ENCODE peak calls at places on chromosome X, in four cellular contexts. One of them, this sample, is unnamed.

GRCh38 chrX:111348363-111348927 is 63.5 kb downstream of the DCX start:
- DNase-seq in fibroblast of pulmonary artery: no peak
- DNase-seq in mammary epithelial cell: no peak
- DNase-seq in body of pancreas: no peak
- DNase-seq in this sample: no peak

GRCh38 chrX:70025464-70025863 is 24.3 kb downstream of the AWAT2 start:
- DNase-seq in fibroblast of pulmonary artery: peak; percentile 58
- DNase-seq in mammary epithelial cell: peak; percentile 14
- DNase-seq in body of pancreas: no peak
- DNase-seq in this sample: no peak

GRCh38 chrX:47562615-47563243 is 1.7 kb downstream of the ARAF start:
- DNase-seq in fibroblast of pulmonary artery: peak; percentile 62
- DNase-seq in mammary epithelial cell: no peak
- DNase-seq in body of pancreas: no peak
- DNase-seq in this sample: peak; percentile 60

GRCh38 chrX:23879380-23880090 is 28.2 kb downstream of the APOO start:
- DNase-seq in fibroblast of pulmonary artery: no peak
- DNase-seq in mammary epithelial cell: no peak
- DNase-seq in body of pancreas: peak; percentile 36
- DNase-seq in this sample: no peak

GRCh38 chrX:19886888-19887531 is 390 bp downstream of the SH3KBP1 start:
- DNase-seq in fibroblast of pulmonary artery: no peak
- DNase-seq in mammary epithelial cell: no peak
- DNase-seq in body of pancreas: no peak
- DNase-seq in this sample: peak; percentile 8

GRCh38 chrX:154056739-154057367 is 37.2 kb upstream of the IRAK1 start:
- DNase-seq in fibroblast of pulmonary artery: peak; percentile 38
- DNase-seq in mammary epithelial cell: peak; percentile 16
- DNase-seq in body of pancreas: peak; percentile 56
- DNase-seq in this sample: no peak

GRCh38 chrX:151169783-151170182 is 6.6 kb upstream of the GPR50 start:
- DNase-seq in fibroblast of pulmonary artery: no peak
- DNase-seq in mammary epithelial cell: no peak
- DNase-seq in body of pancreas: no peak
- DNase-seq in this sample: no peak

GRCh38 chrX:105837227-105837626 is 14.9 kb downstream of the NRK start:
- DNase-seq in fibroblast of pulmonary artery: peak; percentile 90
- DNase-seq in mammary epithelial cell: peak; percentile 77
- DNase-seq in body of pancreas: peak; percentile 59
- DNase-seq in this sample: peak; percentile 77

GRCh38 chrX:110472265-110472664 is 113.6 kb downstream of the RTL9 start:
- DNase-seq in fibroblast of pulmonary artery: no peak
- DNase-seq in mammary epithelial cell: no peak
- DNase-seq in body of pancreas: no peak
- DNase-seq in this sample: no peak

GRCh38 chrX:39874202-39874816 is 223.4 kb downstream of the BCOR start:
- DNase-seq in fibroblast of pulmonary artery: no peak
- DNase-seq in mammary epithelial cell: peak; percentile 54
- DNase-seq in body of pancreas: no peak
- DNase-seq in this sample: no peak

GRCh38 chrX:39871648-39872047 is 226.1 kb downstream of the BCOR start:
- DNase-seq in fibroblast of pulmonary artery: no peak
- DNase-seq in mammary epithelial cell: peak; percentile 32
- DNase-seq in body of pancreas: no peak
- DNase-seq in this sample: no peak

GRCh38 chrX:39877919-39878318 is 219.8 kb downstream of the BCOR start:
- DNase-seq in fibroblast of pulmonary artery: no peak
- DNase-seq in mammary epithelial cell: no peak
- DNase-seq in body of pancreas: no peak
- DNase-seq in this sample: no peak

GRCh38 chrX:39873111-39873510 is 224.6 kb downstream of the BCOR start:
- DNase-seq in fibroblast of pulmonary artery: no peak
- DNase-seq in mammary epithelial cell: peak; percentile 32
- DNase-seq in body of pancreas: no peak
- DNase-seq in this sample: no peak

DNA sequence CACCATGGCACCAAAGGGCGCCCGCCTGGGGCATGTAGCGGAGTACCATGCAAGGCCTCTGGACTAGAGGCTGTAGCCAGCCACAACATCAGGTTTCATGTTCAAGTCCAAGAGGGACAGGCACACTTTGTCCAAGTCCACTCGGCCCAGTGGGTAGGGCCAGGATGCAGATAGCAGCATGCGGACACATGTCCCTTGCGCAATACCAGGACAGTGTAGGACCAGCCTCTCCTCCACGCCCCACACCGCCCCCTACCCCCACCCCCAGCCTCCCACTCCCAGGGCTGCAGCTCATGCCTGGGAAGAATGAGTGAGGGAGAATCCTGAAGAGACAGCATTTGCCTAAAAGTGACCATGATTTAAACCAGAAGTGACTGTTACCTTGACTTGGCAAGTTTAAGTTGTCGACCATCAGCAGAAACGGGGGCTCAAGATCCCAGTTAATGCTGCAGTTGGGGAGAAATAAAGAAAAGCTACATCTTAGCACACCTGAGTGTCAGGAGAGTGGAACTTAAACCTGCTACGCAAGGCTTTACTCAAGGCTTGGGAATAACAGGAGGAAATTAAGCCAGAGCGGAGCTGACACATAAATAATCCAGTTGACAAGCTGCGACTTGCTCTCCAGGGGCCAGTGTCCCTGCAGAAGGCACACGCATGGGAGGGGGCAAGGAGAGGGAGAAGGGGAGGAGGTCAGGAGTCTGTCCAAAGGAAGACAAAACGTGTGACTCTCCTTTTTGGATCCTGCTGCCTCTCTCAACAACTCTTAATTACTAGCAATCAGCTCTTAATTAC is 221.7 kb downstream of the BCOR start:
- DNase-seq in fibroblast of pulmonary artery: no peak
- DNase-seq in mammary epithelial cell: peak; percentile 29
- DNase-seq in body of pancreas: no peak
- DNase-seq in this sample: no peak
- TF ChIP-seq CTCF in fibroblast of pulmonary artery: no peak
- TF ChIP-seq CTCF in mammary epithelial cell: no peak
- TF ChIP-seq CTCF in body of pancreas: no peak
- TF ChIP-seq CTCF in this sample: no peak

GRCh38 chrX:13732246-13733067 is 2.0 kb downstream of the TRAPPC2 start:
- DNase-seq in fibroblast of pulmonary artery: no peak
- DNase-seq in mammary epithelial cell: no peak
- DNase-seq in body of pancreas: peak; percentile 21
- DNase-seq in this sample: peak; percentile 9
- H3K4me3 ChIP-seq in fibroblast of pulmonary artery: no peak overlapping the region
- H3K4me3 ChIP-seq in mammary epithelial cell: no peak overlapping the region
- H3K4me3 ChIP-seq in body of pancreas: no peak overlapping the region
- H3K4me3 ChIP-seq in this sample: no peak overlapping the region

DNA sequence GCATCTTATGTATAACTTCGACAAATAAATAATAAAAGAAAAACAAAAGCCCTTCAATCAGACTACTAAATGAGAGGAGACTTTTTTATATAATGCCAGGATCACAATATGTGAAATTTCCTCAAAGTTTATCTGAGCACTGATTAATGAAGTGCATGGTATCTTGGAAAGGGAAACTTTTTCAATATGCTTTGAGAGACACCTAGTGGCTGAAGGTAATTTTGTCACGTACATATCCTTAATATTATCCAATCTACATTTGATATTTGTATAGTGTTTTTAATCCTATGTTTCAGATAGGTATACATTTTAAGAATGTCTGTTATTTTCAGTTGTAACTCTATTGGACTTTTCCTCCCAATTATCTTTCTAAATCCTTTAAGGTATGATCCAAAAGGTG is 146.8 kb downstream of the KLHL4 start:
- DNase-seq in fibroblast of pulmonary artery: peak; percentile 68
- DNase-seq in mammary epithelial cell: peak; percentile 18
- DNase-seq in body of pancreas: no peak
- DNase-seq in this sample: peak; percentile 56
- TF ChIP-seq CTCF in fibroblast of pulmonary artery: peak; percentile 41
- TF ChIP-seq CTCF in mammary epithelial cell: peak; percentile 59
- TF ChIP-seq CTCF in body of pancreas: no peak
- TF ChIP-seq CTCF in this sample: no peak

GRCh38 chrX:140713174-140713539 is 3.6 kb downstream of the LINC00632 start:
- DNase-seq in fibroblast of pulmonary artery: peak; percentile 4
- DNase-seq in mammary epithelial cell: no peak
- DNase-seq in body of pancreas: no peak
- DNase-seq in this sample: no peak
- H3K4me3 ChIP-seq in fibroblast of pulmonary artery: peak overlapping the region; percentile 17
- H3K4me3 ChIP-seq in mammary epithelial cell: no peak overlapping the region
- H3K4me3 ChIP-seq in body of pancreas: no peak overlapping the region
- H3K4me3 ChIP-seq in this sample: no peak overlapping the region

GRCh38 chrX:51144828-51145442 is 187.7 kb upstream of the NUDT10 start:
- DNase-seq in fibroblast of pulmonary artery: peak; percentile 37
- DNase-seq in mammary epithelial cell: peak; percentile 16
- DNase-seq in body of pancreas: peak; percentile 45
- DNase-seq in this sample: peak; percentile 41

DNA sequence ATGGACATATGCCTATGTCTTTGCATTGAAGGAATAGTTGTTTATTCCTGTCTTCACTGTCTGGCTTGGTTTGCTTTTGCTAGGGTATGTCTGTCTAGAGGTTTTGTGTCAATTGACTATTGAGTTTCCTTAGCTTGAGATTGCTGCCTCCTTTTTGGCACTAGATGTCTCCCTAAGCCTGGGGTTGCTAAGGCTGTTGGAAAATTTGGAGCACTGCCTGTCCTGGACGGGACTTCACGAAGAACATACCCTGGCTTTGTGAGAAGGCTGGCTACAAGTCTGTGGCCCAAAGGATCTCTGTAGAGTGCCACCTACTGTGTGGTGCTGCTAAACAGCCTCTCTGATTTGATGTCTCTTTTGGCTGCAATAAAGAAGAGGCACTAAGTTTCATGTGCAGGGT is 183.8 kb upstream of the NUDT10 start:
- DNase-seq in fibroblast of pulmonary artery: peak; percentile 1
- DNase-seq in mammary epithelial cell: peak; percentile 12
- DNase-seq in body of pancreas: peak; percentile 22
- DNase-seq in this sample: peak; percentile 2
- TF ChIP-seq CTCF in fibroblast of pulmonary artery: no peak
- TF ChIP-seq CTCF in mammary epithelial cell: peak; percentile 24
- TF ChIP-seq CTCF in body of pancreas: no peak
- TF ChIP-seq CTCF in this sample: no peak

DNA sequence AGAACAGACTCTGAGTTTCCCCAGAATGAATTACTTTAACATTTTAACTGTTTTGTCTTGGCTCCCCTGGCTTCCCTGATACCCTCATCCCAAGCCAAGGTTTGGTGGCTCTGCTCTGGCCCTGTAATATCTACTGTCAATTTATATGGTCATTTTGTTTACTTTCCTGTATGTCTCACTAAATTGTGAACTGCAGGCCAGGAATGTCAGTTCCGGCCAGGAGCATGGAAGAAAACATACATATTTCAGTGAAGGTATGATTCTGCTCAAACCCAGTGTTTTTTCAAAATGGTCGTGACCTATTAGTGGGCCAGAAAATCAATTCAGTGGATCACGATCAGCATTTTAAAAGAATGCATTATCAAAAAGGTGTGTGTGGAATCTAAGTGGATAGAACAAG is 1.2 kb downstream of the RPGR start:
- DNase-seq in fibroblast of pulmonary artery: no peak
- DNase-seq in mammary epithelial cell: no peak
- DNase-seq in body of pancreas: no peak
- DNase-seq in this sample: peak; percentile 4
- H3K4me3 ChIP-seq in fibroblast of pulmonary artery: peak overlapping the region; percentile 68
- H3K4me3 ChIP-seq in mammary epithelial cell: peak overlapping the region; percentile 62
- H3K4me3 ChIP-seq in body of pancreas: no peak overlapping the region
- H3K4me3 ChIP-seq in this sample: peak overlapping the region; percentile 73

DNA sequence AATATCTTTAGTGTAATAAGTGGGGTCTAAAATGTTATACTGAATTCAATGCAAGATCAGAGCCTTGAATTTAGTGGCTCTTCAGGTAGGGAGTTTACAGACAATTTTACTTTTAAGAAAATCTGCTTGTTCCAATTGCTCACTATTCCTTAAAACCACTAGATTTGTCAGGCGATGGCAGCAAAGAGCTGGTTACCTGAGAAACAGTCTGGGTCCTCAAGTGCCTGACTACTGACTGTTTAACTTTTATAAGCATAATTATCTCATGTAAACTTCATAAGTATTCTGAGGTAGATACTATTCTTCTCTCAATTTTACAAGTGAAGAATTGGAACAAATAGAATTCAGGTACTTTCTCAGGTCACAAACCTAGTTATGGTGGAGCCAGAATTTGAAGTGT is 84.3 kb downstream of the RRAGB start:
- DNase-seq in fibroblast of pulmonary artery: no peak
- DNase-seq in mammary epithelial cell: no peak
- DNase-seq in body of pancreas: no peak
- DNase-seq in this sample: no peak
- TF ChIP-seq CTCF in fibroblast of pulmonary artery: no peak
- TF ChIP-seq CTCF in mammary epithelial cell: peak; percentile 19
- TF ChIP-seq CTCF in body of pancreas: no peak
- TF ChIP-seq CTCF in this sample: no peak

DNA sequence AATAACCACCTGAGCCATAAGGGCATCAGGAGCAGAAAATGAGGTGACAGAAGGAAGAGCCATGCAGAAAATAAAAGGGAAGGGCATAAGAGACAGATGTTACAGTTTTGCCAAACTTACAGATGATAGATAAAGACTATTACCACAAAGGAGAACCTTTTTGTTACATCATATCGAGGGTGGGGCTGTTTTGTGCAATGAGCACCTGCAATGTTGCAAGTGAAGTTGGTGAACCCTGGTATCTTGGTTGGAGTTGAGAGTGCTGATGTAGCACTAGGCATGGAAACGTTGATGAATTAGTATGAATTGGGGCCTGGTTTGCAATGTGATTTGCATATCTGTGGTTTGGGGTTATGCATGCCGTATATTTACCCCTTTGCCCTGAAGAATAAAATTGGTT is 119.8 kb upstream of the TEX13D start:
- DNase-seq in fibroblast of pulmonary artery: no peak
- DNase-seq in mammary epithelial cell: peak; percentile 23
- DNase-seq in body of pancreas: no peak
- DNase-seq in this sample: no peak
- H3K4me3 ChIP-seq in fibroblast of pulmonary artery: no peak overlapping the region
- H3K4me3 ChIP-seq in mammary epithelial cell: no peak overlapping the region
- H3K4me3 ChIP-seq in body of pancreas: no peak overlapping the region
- H3K4me3 ChIP-seq in this sample: no peak overlapping the region

DNA sequence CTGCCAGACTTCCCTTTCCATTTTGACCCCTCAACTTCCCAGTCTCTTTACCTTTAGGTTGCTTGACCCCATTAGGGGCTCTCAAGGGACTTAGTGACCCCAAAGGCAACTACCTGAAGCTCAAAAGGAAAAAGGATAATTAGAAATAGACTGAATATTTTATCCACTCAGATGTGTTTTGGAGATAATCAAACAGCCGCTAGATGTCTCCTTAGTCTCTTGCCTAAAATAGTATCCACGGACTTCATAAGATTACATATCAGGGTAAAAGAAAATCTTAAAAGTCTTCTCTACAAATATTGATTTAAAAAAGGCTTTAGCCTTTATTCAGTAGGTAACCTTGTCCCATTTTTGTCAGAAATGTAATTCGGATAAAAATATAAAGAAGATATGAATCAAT is 21.0 kb upstream of the RHOXF2 start:
- DNase-seq in fibroblast of pulmonary artery: no peak
- DNase-seq in mammary epithelial cell: no peak
- DNase-seq in body of pancreas: no peak
- DNase-seq in this sample: no peak
- TF ChIP-seq CTCF in fibroblast of pulmonary artery: no peak
- TF ChIP-seq CTCF in mammary epithelial cell: no peak
- TF ChIP-seq CTCF in body of pancreas: no peak
- TF ChIP-seq CTCF in this sample: no peak

This sample was measured in cardiac fibroblast.